ENCODE peak calls at places on chromosome 15, in four cellular contexts. G is fibroblast of pulmonary artery, H is HFF-Myc, V is PC-3. T is an unnamed sample.

GRCh38 chr15:51585953-51586352 is 36.6 kb downstream of the DMXL2 start:
- DNase-seq in H (no peak), G (no peak), V (no peak), T (no peak)

GRCh38 chr15:39657714-39658113 is 76.8 kb downstream of the THBS1 start:
- DNase-seq in G (peak), H (no peak), V (peak), T (peak)

GRCh38 chr15:92158426-92158825 is 235.3 kb upstream of the ST8SIA2 start:
- DNase-seq in V (peak), G (no peak), H (no peak), T (no peak)

GRCh38 chr15:56690733-56691132 is 42.6 kb downstream of the ZNF280D start:
- DNase-seq in V (no peak), G (no peak), H (no peak), T (no peak)

GRCh38 chr15:101133751-101134261 is 118.0 kb downstream of the CHSY1 start:
- DNase-seq in V (no peak), H (no peak), G (no peak), T (no peak)

GRCh38 chr15:59437777-59438574 is at the start of gene FAM81A:
- DNase-seq in H (peak), G (peak), V (peak), T (peak)

GRCh38 chr15:101070502-101071273 is 151.5 kb downstream of the LRRK1 start:
- DNase-seq in V (peak), H (peak), G (peak), T (peak)

GRCh38 chr15:25859838-25860645 is 3.1 kb downstream of the ATP10A start:
- DNase-seq in G (no peak), H (no peak), V (peak), T (no peak)

GRCh38 chr15:31305375-31305774 is 21.3 kb upstream of the KLF13 start:
- DNase-seq in V (no peak), G (no peak), H (no peak), T (no peak)